ENCODE peak calls at places on chromosomes 2 and 18, in six cellular contexts. Z is HL-60; P is stimulated activated CD8-positive, alpha-beta memory T cell treated with anti-CD3 and anti-CD28 coated beads, Interleukin-15, amount 100 ng/mL, for 1 hour; G is psoas muscle; X is kidney epithelial cell; A is brain microvascular endothelial cell. B is an unnamed sample.
A peak's percentile ranks its signal among the peaks of the same experiment; 100 is the strongest.

GRCh38 chr2:160970052-160970846 is 190.0 kb upstream of the TANK start:
- DNase-seq in Z (no peak), P (no peak), G (no peak), X (peak; percentile 49), A (peak; percentile 75), B (no peak)

GRCh38 chr18:70363861-70364260 is 75.0 kb downstream of the SOCS6 start:
- DNase-seq in Z (no peak), P (no peak), G (no peak), X (peak; percentile 18), A (no peak), B (no peak)

GRCh38 chr2:37671816-37672103 is 318 bp upstream of the CDC42EP3 start:
- DNase-seq in Z (no peak), P (no peak), G (no peak), X (no peak), A (no peak), B (no peak)

GRCh38 chr2:98806266-98806697 is 75.3 kb upstream of the MGAT4A start:
- DNase-seq in Z (no peak), P (no peak), G (peak; percentile 65), X (peak; percentile 35), A (no peak), B (no peak)

GRCh38 chr18:77023115-77023782 is 109.3 kb downstream of the MBP start:
- DNase-seq in Z (no peak), P (no peak), G (peak; percentile 69), X (no peak), A (peak; percentile 40), B (no peak)

GRCh38 chr2:161946489-161947107 is 127.4 kb downstream of the DPP4 start:
- DNase-seq in Z (no peak), P (no peak), G (no peak), X (no peak), A (peak; percentile 2), B (no peak)

GRCh38 chr2:164871404-164871803 is 29.8 kb upstream of the COBLL1 start:
- DNase-seq in Z (no peak), P (no peak), G (no peak), X (no peak), A (no peak), B (no peak)

GRCh38 chr2:189097934-189098333 is 81.6 kb downstream of the COL5A2 start:
- DNase-seq in Z (no peak), P (no peak), G (no peak), X (no peak), A (no peak), B (no peak)

GRCh38 chr18:56276466-56276865 is 361.9 kb downstream of the TXNL1 start:
- DNase-seq in Z (no peak), P (no peak), G (no peak), X (no peak), A (no peak), B (no peak)

GRCh38 chr2:11681722-11682589 is 12.0 kb upstream of the NTSR2 start:
- DNase-seq in Z (no peak), P (peak; percentile 11), G (peak; percentile 86), X (no peak), A (no peak), B (peak; percentile 41)

GRCh38 chr2:11446733-11447248 is 19.2 kb downstream of the E2F6 start:
- DNase-seq in Z (peak; percentile 38), P (no peak), G (no peak), X (no peak), A (peak; percentile 69), B (peak; percentile 14)

GRCh38 chr2:78977661-78978145 is 47.8 kb upstream of the REG3G start:
- DNase-seq in Z (peak; percentile 47), P (no peak), G (no peak), X (no peak), A (no peak), B (no peak)